ENCODE peak calls at places on chromosomes 7 and 10, in nine cellular contexts. I, G, X, P, Z, R, D, V and U are unnamed samples.

GRCh38 chr7:26305048-26305868 is 13.6 kb downstream of the SNX10 start:
- DNase-seq in I (no peak), G (no peak), X (no peak), P (no peak), Z (peak; percentile 99), R (no peak), D (no peak), V (no peak), U (no peak)

GRCh38 chr7:20199015-20199737 is 18.0 kb downstream of the MACC1 start:
- DNase-seq in I (peak; percentile 34), G (no peak), X (no peak), P (no peak), Z (peak; percentile 87), R (no peak), D (peak; percentile 39), V (peak; percentile 23), U (peak; percentile 11)

GRCh38 chr7:91710896-91711295 is 169.6 kb downstream of the MTERF1 start:
- DNase-seq in I (no peak), G (no peak), X (no peak), P (no peak), Z (no peak), R (no peak), D (no peak), V (no peak), U (no peak)

GRCh38 chr7:72405389-72405788 is 6.7 kb downstream of the CALN1 start:
- DNase-seq in I (no peak), G (no peak), X (no peak), P (peak; percentile 16), Z (peak; percentile 84), R (no peak), D (no peak), V (peak; percentile 50), U (no peak)

GRCh38 chr7:57425969-57426628 is 23.9 kb upstream of the ZNF716 start:
- DNase-seq in I (no peak), G (no peak), X (no peak), P (no peak), Z (peak; percentile 12), R (no peak), D (no peak), V (no peak), U (no peak)

GRCh38 chr10:46311501-46311951 is 24.7 kb downstream of the ANTXRL start:
- DNase-seq in I (no peak), G (no peak), X (no peak), P (no peak), Z (no peak), R (no peak), D (no peak), V (no peak), U (no peak)

GRCh38 chr7:50718876-50719275 is 63.8 kb downstream of the GRB10 start:
- DNase-seq in I (no peak), G (no peak), X (no peak), P (no peak), Z (no peak), R (no peak), D (no peak), V (no peak), U (no peak)

GRCh38 chr7:14207154-14207553 is 217.7 kb upstream of the ETV1 start:
- DNase-seq in I (no peak), G (no peak), X (peak; percentile 23), P (no peak), Z (no peak), R (no peak), D (no peak), V (no peak), U (no peak)

GRCh38 chr10:132957981-132958885 is 15.9 kb upstream of the CFAP46 start:
- DNase-seq in I (peak; percentile 9), G (no peak), X (no peak), P (no peak), Z (no peak), R (no peak), D (no peak), V (no peak), U (no peak)

GRCh38 chr7:83359108-83359507 is 196.4 kb upstream of the PCLO start:
- DNase-seq in I (no peak), G (no peak), X (no peak), P (no peak), Z (no peak), R (no peak), D (no peak), V (no peak), U (no peak)

GRCh38 chr10:124735491-124736286 is 8.5 kb downstream of the FAM53B start:
- DNase-seq in I (no peak), G (peak; percentile 72), X (no peak), P (no peak), Z (no peak), R (no peak), D (peak; percentile 17), V (no peak), U (no peak)

GRCh38 chr7:26140380-26140779 is 11.6 kb upstream of the NFE2L3 start:
- DNase-seq in I (no peak), G (no peak), X (no peak), P (no peak), Z (no peak), R (no peak), D (no peak), V (no peak), U (no peak)

GRCh38 chr7:40546616-40547501 is 412.1 kb downstream of the SUGCT start:
- DNase-seq in I (no peak), G (no peak), X (no peak), P (no peak), Z (no peak), R (no peak), D (no peak), V (no peak), U (no peak)

GRCh38 chr10:25725917-25726716 is 207.9 kb upstream of the MYO3A start:
- DNase-seq in I (peak; percentile 14), G (no peak), X (no peak), P (no peak), Z (peak; percentile 46), R (peak; percentile 6), D (no peak), V (peak; percentile 48), U (peak; percentile 30)

GRCh38 chr7:106252568-106252967 is 32.2 kb downstream of the NAMPT start:
- DNase-seq in I (no peak), G (no peak), X (no peak), P (no peak), Z (no peak), R (no peak), D (no peak), V (no peak), U (no peak)

GRCh38 chr7:74061840-74062539 is 21.6 kb upstream of the LIMK1 start:
- DNase-seq in I (peak; percentile 92), G (no peak), X (peak; percentile 80), P (peak; percentile 77), Z (peak; percentile 92), R (peak; percentile 61), D (peak; percentile 87), V (peak; percentile 73), U (peak; percentile 99)

GRCh38 chr10:36468620-36469019 is 656.8 kb upstream of the ANKRD30A start:
- DNase-seq in I (no peak), G (no peak), X (no peak), P (no peak), Z (no peak), R (no peak), D (no peak), V (no peak), U (no peak)

DNA sequence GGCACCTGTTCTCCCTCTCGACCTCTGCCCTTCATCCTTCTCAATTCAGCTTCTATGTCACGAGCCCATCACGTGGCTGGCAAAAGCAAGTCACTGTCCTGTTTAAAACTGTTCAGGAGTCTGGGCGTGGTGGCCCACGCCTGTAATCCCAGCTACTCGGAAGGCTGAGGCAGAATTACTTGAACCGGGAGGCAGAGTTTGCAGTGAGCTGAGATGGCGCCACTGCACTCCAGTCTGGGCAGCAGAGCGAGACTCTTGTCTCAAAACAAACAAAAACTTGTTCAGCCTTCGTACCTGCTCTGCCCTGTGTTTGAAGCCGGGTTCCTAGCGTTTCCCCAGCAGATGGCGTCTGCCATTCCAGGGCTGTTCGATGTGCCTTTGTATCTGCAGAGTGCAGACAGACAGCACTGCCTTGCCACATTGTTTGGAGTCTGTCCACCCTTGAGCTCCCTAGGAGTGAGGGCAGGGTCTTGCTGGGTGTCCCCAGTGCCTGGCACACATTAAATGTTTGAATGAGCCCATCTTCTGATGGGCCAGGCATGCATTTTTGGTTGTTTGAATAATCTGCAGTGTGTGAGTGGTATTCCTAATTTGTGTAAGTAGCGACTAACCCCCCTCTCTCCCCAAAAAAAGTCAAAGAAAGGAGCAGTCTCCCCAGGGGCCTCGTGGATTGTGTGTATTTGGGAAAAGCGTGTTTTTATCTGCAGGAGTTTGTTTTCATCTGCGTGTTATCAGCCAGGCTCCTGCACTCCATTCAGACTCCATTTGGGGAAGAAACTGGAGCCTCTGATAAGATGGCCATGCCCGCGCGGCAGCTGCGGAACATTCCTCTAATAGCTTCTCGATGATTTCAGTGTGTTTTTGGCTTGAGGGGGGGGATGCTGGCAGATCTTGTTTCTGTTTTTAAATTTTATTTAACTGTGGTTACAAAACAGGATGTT is 61.2 kb downstream of the DNAJB6 start:
- DNase-seq in I (no peak), G (no peak), X (peak; percentile 72), P (no peak), Z (peak; percentile 86), R (no peak), D (peak; percentile 69), V (peak; percentile 62), U (no peak)
- TF ChIP-seq POLR2A in I (no peak), G (no peak), X (no peak), P (no peak), Z (no peak), R (no peak), D (no peak), V (no peak), U (no peak)

GRCh38 chr10:111234234-111234633 is 157.4 kb downstream of the ADRA2A start:
- DNase-seq in I (no peak), G (no peak), X (no peak), P (no peak), Z (no peak), R (no peak), D (no peak), V (no peak), U (no peak)
- TF ChIP-seq POLR2A in I (no peak), G (no peak), X (no peak), P (no peak), Z (no peak), R (no peak), D (no peak), V (no peak), U (no peak)

DNA sequence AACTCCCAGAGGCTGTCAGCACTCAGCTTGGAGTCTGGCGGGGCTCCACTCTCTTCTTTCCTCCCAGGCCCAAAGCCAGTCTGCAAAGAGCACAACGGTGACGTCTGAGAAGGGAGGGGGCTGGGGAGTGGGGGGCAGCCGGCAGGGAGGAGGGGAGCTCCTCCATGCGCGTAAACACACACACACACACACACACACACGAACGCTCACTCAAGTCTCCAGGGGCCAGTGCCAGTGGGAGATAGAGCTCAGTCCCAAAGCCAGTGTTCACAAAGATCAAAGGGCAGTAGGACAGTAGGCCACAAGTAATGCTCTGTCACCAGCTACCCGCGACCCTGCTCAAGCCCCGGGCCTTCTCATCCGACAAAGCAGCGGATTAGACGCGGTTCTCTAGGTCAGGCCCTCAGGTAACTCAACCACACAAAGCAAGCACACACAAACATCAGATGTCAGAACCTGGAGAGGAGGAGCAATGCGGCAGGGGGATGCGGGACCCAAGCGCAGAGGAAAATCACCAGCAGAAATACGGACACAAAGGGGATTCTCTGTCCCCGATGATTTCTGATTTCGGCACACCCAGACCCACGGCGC is 19.9 kb downstream of the TCAF1 start:
- DNase-seq in I (no peak), G (no peak), X (peak; percentile 86), P (peak; percentile 36), Z (no peak), R (no peak), D (peak; percentile 81), V (peak; percentile 8), U (no peak)
- TF ChIP-seq POLR2A in I (no peak), G (no peak), X (no peak), P (no peak), Z (no peak), R (no peak), D (no peak), V (no peak), U (no peak)

GRCh38 chr10:129466703-129467345 is at the start of gene MGMT:
- DNase-seq in I (peak; percentile 97), G (no peak), X (peak; percentile 96), P (peak; percentile 93), Z (peak; percentile 92), R (peak; percentile 87), D (peak; percentile 95), V (peak; percentile 85), U (no peak)
- TF ChIP-seq POLR2A in I (peak; percentile 84), G (peak; percentile 33), X (no peak), P (peak; percentile 34), Z (peak; percentile 60), R (peak; percentile 86), D (peak; percentile 74), V (no peak), U (no peak)